ENCODE peak calls at places on chromosomes 5 and 9, in seven cellular contexts. U is left ventricle myocardium superior; Z is neural progenitor cell; J is DMS53; H is effector memory CD8-positive, alpha-beta T cell; A is heart left ventricle; D is activated CD8-positive, alpha-beta T cell treated with anti-CD3 and anti-CD28 coated beads for 36 hours. W is an unnamed sample.

GRCh38 chr5:110088676-110089436 is 399.1 kb downstream of the MAN2A1 start:
- DNase-seq in U (no peak), Z (no peak), J (no peak), H (no peak), A (no peak), D (peak), W (no peak)

GRCh38 chr9:126036881-126037291 is 289.7 kb downstream of the PBX3 start:
- DNase-seq in U (no peak), Z (no peak), J (no peak), H (no peak), A (no peak), D (no peak), W (no peak)

GRCh38 chr9:110178281-110178680 is 29.7 kb downstream of the C9orf152 start:
- DNase-seq in U (no peak), Z (no peak), J (no peak), H (no peak), A (no peak), D (no peak), W (no peak)

GRCh38 chr5:133052317-133053175 is 733 bp downstream of the HSPA4 start:
- DNase-seq in U (peak), Z (peak), J (peak), H (peak), A (peak), D (peak), W (no peak)

GRCh38 chr5:5398046-5398445 is 24.4 kb upstream of the ICE1 start:
- DNase-seq in U (no peak), Z (no peak), J (no peak), H (no peak), A (no peak), D (no peak), W (no peak)

GRCh38 chr5:108749130-108749861 is 1.6 kb downstream of the FER start:
- DNase-seq in U (no peak), Z (no peak), J (peak), H (peak), A (peak), D (peak), W (no peak)

GRCh38 chr5:108650997-108651396 is 96.7 kb upstream of the FER start:
- DNase-seq in U (no peak), Z (no peak), J (no peak), H (no peak), A (no peak), D (no peak), W (no peak)

GRCh38 chr5:64165500-64166200 is at the start of gene RNF180:
- DNase-seq in U (peak), Z (peak), J (peak), H (no peak), A (peak), D (peak), W (peak)

GRCh38 chr9:83346655-83347393 is 191.4 kb downstream of the FRMD3 start:
- DNase-seq in U (no peak), Z (no peak), J (no peak), H (no peak), A (no peak), D (no peak), W (no peak)

GRCh38 chr5:133196441-133197085 is 144.8 kb downstream of the HSPA4 start:
- DNase-seq in U (no peak), Z (no peak), J (no peak), H (no peak), A (no peak), D (no peak), W (no peak)

GRCh38 chr5:8879248-8879647 is 666.6 kb downstream of the SEMA5A start:
- DNase-seq in U (no peak), Z (no peak), J (no peak), H (no peak), A (no peak), D (no peak), W (no peak)

GRCh38 chr5:127564002-127564769 is 46.7 kb downstream of the PRRC1 start:
- DNase-seq in U (no peak), Z (peak), J (peak), H (peak), A (peak), D (peak), W (peak)

GRCh38 chr9:89952401-89952800 is 347.6 kb downstream of the GADD45G start:
- DNase-seq in U (no peak), Z (no peak), J (no peak), H (no peak), A (no peak), D (no peak), W (no peak)

GRCh38 chr9:128610889-128611288 is 45.8 kb downstream of the DYNC2I2 start:
- DNase-seq in U (no peak), Z (no peak), J (no peak), H (no peak), A (no peak), D (no peak), W (no peak)

GRCh38 chr9:38713426-38713825 is 6.5 kb downstream of the FAM240B start:
- DNase-seq in U (no peak), Z (no peak), J (no peak), H (no peak), A (no peak), D (no peak), W (no peak)

GRCh38 chr9:109813310-109813709 is 33.3 kb downstream of the PALM2AKAP2 start:
- DNase-seq in U (no peak), Z (no peak), J (no peak), H (no peak), A (no peak), D (no peak), W (no peak)

GRCh38 chr9:96875460-96876142 is 21.3 kb upstream of the ZNF782 start:
- DNase-seq in U (peak), Z (peak), J (peak), H (peak), A (peak), D (peak), W (peak)

GRCh38 chr9:3980771-3981170 is 319.1 kb downstream of the GLIS3 start:
- DNase-seq in U (no peak), Z (peak), J (no peak), H (no peak), A (peak), D (no peak), W (peak)

GRCh38 chr5:140555747-140556312 is 1.4 kb downstream of the SRA1 start:
- DNase-seq in U (no peak), Z (no peak), J (no peak), H (no peak), A (no peak), D (no peak), W (no peak)

GRCh38 chr9:101449071-101449721 is 13.6 kb upstream of the ALDOB start:
- DNase-seq in U (peak), Z (peak), J (peak), H (peak), A (peak), D (peak), W (peak)

GRCh38 chr9:69143291-69143690 is 30.8 kb upstream of the TJP2 start:
- DNase-seq in U (no peak), Z (no peak), J (no peak), H (no peak), A (no peak), D (no peak), W (no peak)

GRCh38 chr9:35313911-35314310 is 152.1 kb downstream of the UNC13B start:
- DNase-seq in U (no peak), Z (no peak), J (no peak), H (no peak), A (no peak), D (no peak), W (no peak)

GRCh38 chr5:2221450-2221849 is 338.7 kb upstream of the IRX4 start:
- DNase-seq in U (no peak), Z (no peak), J (no peak), H (no peak), A (no peak), D (no peak), W (no peak)

GRCh38 chr5:2156358-2157059 is 273.8 kb upstream of the IRX4 start:
- DNase-seq in U (no peak), Z (no peak), J (no peak), H (no peak), A (no peak), D (no peak), W (no peak)

GRCh38 chr5:78005021-78005785 is 229.1 kb upstream of the TBCA start:
- DNase-seq in U (no peak), Z (peak), J (peak), H (no peak), A (no peak), D (no peak), W (no peak)

GRCh38 chr9:91176426-91176825 is 185.3 kb downstream of the AUH start:
- DNase-seq in U (no peak), Z (no peak), J (no peak), H (no peak), A (no peak), D (no peak), W (no peak)

GRCh38 chr5:138807182-138807581 is 54.0 kb downstream of the CTNNA1 start:
- DNase-seq in U (no peak), Z (no peak), J (no peak), H (no peak), A (no peak), D (no peak), W (no peak)

GRCh38 chr9:22044583-22044982 is 35.5 kb upstream of the CDKN2B start:
- DNase-seq in U (no peak), Z (no peak), J (no peak), H (no peak), A (no peak), D (no peak), W (no peak)

GRCh38 chr5:5037674-5038073 is 102.5 kb upstream of the ADAMTS16 start:
- DNase-seq in U (no peak), Z (no peak), J (no peak), H (no peak), A (no peak), D (no peak), W (no peak)

GRCh38 chr5:173705512-173705825 is 89.0 kb upstream of the BOD1 start:
- DNase-seq in U (no peak), Z (no peak), J (no peak), H (no peak), A (no peak), D (no peak), W (no peak)

GRCh38 chr9:112556497-112557085 is 70.0 kb downstream of the KIAA1958 start:
- DNase-seq in U (no peak), Z (no peak), J (no peak), H (no peak), A (no peak), D (no peak), W (no peak)

GRCh38 chr5:146249801-146250200 is 46.4 kb downstream of the RBM27 start:
- DNase-seq in U (no peak), Z (no peak), J (no peak), H (no peak), A (no peak), D (no peak), W (no peak)

GRCh38 chr5:32017638-32018429 is 156.3 kb downstream of the GOLPH3 start:
- DNase-seq in U (peak), Z (no peak), J (no peak), H (no peak), A (no peak), D (no peak), W (no peak)

GRCh38 chr5:127153031-127153430 is 79.7 kb upstream of the C5orf63 start:
- DNase-seq in U (no peak), Z (no peak), J (no peak), H (no peak), A (no peak), D (no peak), W (no peak)

GRCh38 chr9:107793541-107793940 is 304.0 kb upstream of the KLF4 start:
- DNase-seq in U (no peak), Z (no peak), J (no peak), H (no peak), A (no peak), D (no peak), W (no peak)

GRCh38 chr5:138662599-138662998 is 87.4 kb upstream of the HSPA9 start:
- DNase-seq in U (no peak), Z (no peak), J (no peak), H (no peak), A (no peak), D (peak), W (no peak)

GRCh38 chr9:97363661-97364299 is 48.1 kb upstream of the TDRD7 start:
- DNase-seq in U (no peak), Z (no peak), J (no peak), H (no peak), A (no peak), D (no peak), W (no peak)

GRCh38 chr5:95526871-95527270 is 27.9 kb downstream of the SKIC3 start:
- DNase-seq in U (no peak), Z (no peak), J (no peak), H (no peak), A (no peak), D (no peak), W (no peak)

GRCh38 chr5:6737043-6737941 is 24.1 kb downstream of the TENT4A start:
- DNase-seq in U (no peak), Z (no peak), J (no peak), H (no peak), A (no peak), D (no peak), W (no peak)

GRCh38 chr5:25540628-25541027 is 895.9 kb upstream of the CDH10 start:
- DNase-seq in U (no peak), Z (no peak), J (no peak), H (no peak), A (no peak), D (no peak), W (no peak)